ENCODE peak calls at places on chromosome 1, in eight cellular contexts. One of them, this sample, is unnamed.

GRCh38 chr1:227343727-227344551 is 25.6 kb upstream of the CDC42BPA start:
- DNase-seq in AG09309: peak; percentile 93
- DNase-seq in heart left ventricle: no peak
- DNase-seq in AG04450: peak; percentile 83
- DNase-seq in brain microvascular endothelial cell: peak; percentile 57
- DNase-seq in astrocyte of the spinal cord: peak; percentile 77
- DNase-seq in PC-3: peak; percentile 82
- DNase-seq in cardiac muscle cell: peak; percentile 91
- DNase-seq in this sample: no peak

GRCh38 chr1:13224480-13225060 is 1.4 kb downstream of the PRAMEF18 start:
- DNase-seq in AG09309: no peak
- DNase-seq in heart left ventricle: no peak
- DNase-seq in AG04450: no peak
- DNase-seq in brain microvascular endothelial cell: no peak
- DNase-seq in astrocyte of the spinal cord: no peak
- DNase-seq in PC-3: no peak
- DNase-seq in cardiac muscle cell: no peak
- DNase-seq in this sample: no peak

GRCh38 chr1:231590453-231591198 is 36.0 kb upstream of the DISC1 start:
- DNase-seq in AG09309: peak; percentile 39
- DNase-seq in heart left ventricle: peak; percentile 57
- DNase-seq in AG04450: peak; percentile 49
- DNase-seq in brain microvascular endothelial cell: peak; percentile 64
- DNase-seq in astrocyte of the spinal cord: peak; percentile 76
- DNase-seq in PC-3: peak; percentile 81
- DNase-seq in cardiac muscle cell: peak; percentile 82
- DNase-seq in this sample: peak; percentile 53

GRCh38 chr1:84000954-84001495 is 2.1 kb upstream of the TTLL7 start:
- DNase-seq in AG09309: no peak
- DNase-seq in heart left ventricle: no peak
- DNase-seq in AG04450: no peak
- DNase-seq in brain microvascular endothelial cell: no peak
- DNase-seq in astrocyte of the spinal cord: no peak
- DNase-seq in PC-3: no peak
- DNase-seq in cardiac muscle cell: no peak
- DNase-seq in this sample: no peak

GRCh38 chr1:45512641-45513054 is 9.0 kb downstream of the PRDX1 start:
- DNase-seq in AG09309: no peak
- DNase-seq in heart left ventricle: peak; percentile 55
- DNase-seq in AG04450: no peak
- DNase-seq in brain microvascular endothelial cell: peak; percentile 70
- DNase-seq in astrocyte of the spinal cord: peak; percentile 58
- DNase-seq in PC-3: peak; percentile 79
- DNase-seq in cardiac muscle cell: peak; percentile 75
- DNase-seq in this sample: peak; percentile 66

GRCh38 chr1:18344755-18345154 is 136.0 kb upstream of the KLHDC7A start:
- DNase-seq in AG09309: no peak
- DNase-seq in heart left ventricle: no peak
- DNase-seq in AG04450: no peak
- DNase-seq in brain microvascular endothelial cell: no peak
- DNase-seq in astrocyte of the spinal cord: no peak
- DNase-seq in PC-3: no peak
- DNase-seq in cardiac muscle cell: no peak
- DNase-seq in this sample: no peak

GRCh38 chr1:166007176-166007575 is 159.6 kb downstream of the FAM78B start:
- DNase-seq in AG09309: no peak
- DNase-seq in heart left ventricle: no peak
- DNase-seq in AG04450: no peak
- DNase-seq in brain microvascular endothelial cell: no peak
- DNase-seq in astrocyte of the spinal cord: no peak
- DNase-seq in PC-3: no peak
- DNase-seq in cardiac muscle cell: no peak
- DNase-seq in this sample: no peak

GRCh38 chr1:110053557-110054428 is 16.7 kb downstream of the ALX3 start:
- DNase-seq in AG09309: no peak
- DNase-seq in heart left ventricle: peak; percentile 67
- DNase-seq in AG04450: no peak
- DNase-seq in brain microvascular endothelial cell: peak; percentile 47
- DNase-seq in astrocyte of the spinal cord: no peak
- DNase-seq in PC-3: peak; percentile 62
- DNase-seq in cardiac muscle cell: peak; percentile 50
- DNase-seq in this sample: peak; percentile 77

GRCh38 chr1:6002714-6003501 is 10.7 kb upstream of the NPHP4 start:
- DNase-seq in AG09309: no peak
- DNase-seq in heart left ventricle: peak; percentile 72
- DNase-seq in AG04450: no peak
- DNase-seq in brain microvascular endothelial cell: no peak
- DNase-seq in astrocyte of the spinal cord: no peak
- DNase-seq in PC-3: no peak
- DNase-seq in cardiac muscle cell: no peak
- DNase-seq in this sample: no peak

GRCh38 chr1:46496505-46496904 is 6.9 kb downstream of the DMBX1 start:
- DNase-seq in AG09309: no peak
- DNase-seq in heart left ventricle: no peak
- DNase-seq in AG04450: no peak
- DNase-seq in brain microvascular endothelial cell: no peak
- DNase-seq in astrocyte of the spinal cord: no peak
- DNase-seq in PC-3: no peak
- DNase-seq in cardiac muscle cell: no peak
- DNase-seq in this sample: no peak

GRCh38 chr1:78619803-78620579 is at the start of gene IFI44L:
- DNase-seq in AG09309: peak; percentile 39
- DNase-seq in heart left ventricle: peak; percentile 60
- DNase-seq in AG04450: peak; percentile 13
- DNase-seq in brain microvascular endothelial cell: peak; percentile 67
- DNase-seq in astrocyte of the spinal cord: peak; percentile 80
- DNase-seq in PC-3: peak; percentile 57
- DNase-seq in cardiac muscle cell: peak; percentile 78
- DNase-seq in this sample: peak; percentile 34

GRCh38 chr1:240732390-240732789 is 120.4 kb upstream of the GREM2 start:
- DNase-seq in AG09309: no peak
- DNase-seq in heart left ventricle: no peak
- DNase-seq in AG04450: peak; percentile 50
- DNase-seq in brain microvascular endothelial cell: peak; percentile 50
- DNase-seq in astrocyte of the spinal cord: peak; percentile 68
- DNase-seq in PC-3: peak; percentile 88
- DNase-seq in cardiac muscle cell: peak; percentile 64
- DNase-seq in this sample: no peak

GRCh38 chr1:85580046-85580411 is 532 bp upstream of the CCN1 start:
- DNase-seq in AG09309: peak; percentile 76
- DNase-seq in heart left ventricle: no peak
- DNase-seq in AG04450: peak; percentile 47
- DNase-seq in brain microvascular endothelial cell: no peak
- DNase-seq in astrocyte of the spinal cord: peak; percentile 79
- DNase-seq in PC-3: peak; percentile 79
- DNase-seq in cardiac muscle cell: peak; percentile 75
- DNase-seq in this sample: no peak

GRCh38 chr1:85581138-85581801 is 709 bp downstream of the CCN1 start:
- DNase-seq in AG09309: no peak
- DNase-seq in heart left ventricle: peak; percentile 73
- DNase-seq in AG04450: peak; percentile 52
- DNase-seq in brain microvascular endothelial cell: no peak
- DNase-seq in astrocyte of the spinal cord: peak; percentile 87
- DNase-seq in PC-3: peak; percentile 69
- DNase-seq in cardiac muscle cell: peak; percentile 89
- DNase-seq in this sample: peak; percentile 80

GRCh38 chr1:85583355-85584263 is 3.0 kb downstream of the CCN1 start:
- DNase-seq in AG09309: no peak
- DNase-seq in heart left ventricle: no peak
- DNase-seq in AG04450: no peak
- DNase-seq in brain microvascular endothelial cell: no peak
- DNase-seq in astrocyte of the spinal cord: no peak
- DNase-seq in PC-3: peak; percentile 32
- DNase-seq in cardiac muscle cell: peak; percentile 63
- DNase-seq in this sample: no peak

GRCh38 chr1:85582687-85583354 is 2.3 kb downstream of the CCN1 start:
- DNase-seq in AG09309: no peak
- DNase-seq in heart left ventricle: no peak
- DNase-seq in AG04450: no peak
- DNase-seq in brain microvascular endothelial cell: no peak
- DNase-seq in astrocyte of the spinal cord: no peak
- DNase-seq in PC-3: peak; percentile 59
- DNase-seq in cardiac muscle cell: peak; percentile 74
- DNase-seq in this sample: no peak

DNA sequence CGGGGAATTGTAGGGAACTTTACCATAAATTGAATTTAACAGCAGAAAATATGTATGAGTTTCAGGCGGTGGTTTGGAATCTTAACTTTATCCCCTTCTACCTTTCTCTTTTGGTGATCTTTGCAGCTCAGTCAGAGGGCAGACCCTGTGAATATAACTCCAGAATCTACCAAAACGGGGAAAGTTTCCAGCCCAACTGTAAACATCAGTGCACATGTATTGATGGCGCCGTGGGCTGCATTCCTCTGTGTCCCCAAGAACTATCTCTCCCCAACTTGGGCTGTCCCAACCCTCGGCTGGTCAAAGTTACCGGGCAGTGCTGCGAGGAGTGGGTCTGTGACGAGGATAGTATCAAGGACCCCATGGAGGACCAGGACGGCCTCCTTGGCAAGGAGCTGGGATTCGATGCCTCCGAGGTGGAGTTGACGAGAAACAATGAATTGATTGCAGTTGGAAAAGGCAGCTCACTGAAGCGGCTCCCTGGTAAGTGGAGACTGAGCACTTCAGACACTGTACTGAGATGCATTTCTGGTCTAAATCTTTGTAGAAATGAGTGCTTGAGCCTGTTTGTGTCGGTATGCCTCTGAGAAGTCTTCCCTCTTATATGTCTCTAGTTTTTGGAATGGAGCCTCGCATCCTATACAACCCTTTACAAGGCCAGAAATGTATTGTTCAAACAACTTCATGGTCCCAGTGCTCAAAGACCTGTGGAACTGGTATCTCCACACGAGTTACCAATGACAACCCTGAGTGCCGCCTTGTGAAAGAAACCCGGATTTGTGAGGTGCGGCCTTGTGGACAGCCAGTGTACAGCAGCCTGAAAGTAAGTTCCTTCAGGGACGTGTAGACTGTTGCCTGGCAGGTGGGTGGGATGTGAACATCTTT is 1.5 kb downstream of the CCN1 start:
- DNase-seq in AG09309: no peak
- DNase-seq in heart left ventricle: no peak
- DNase-seq in AG04450: peak; percentile 50
- DNase-seq in brain microvascular endothelial cell: peak; percentile 81
- DNase-seq in astrocyte of the spinal cord: peak; percentile 82
- DNase-seq in PC-3: peak; percentile 89
- DNase-seq in cardiac muscle cell: peak; percentile 87
- DNase-seq in this sample: peak; percentile 25
- H3K4me3 ChIP-seq in AG09309: peak overlapping the region; percentile 67
- H3K4me3 ChIP-seq in heart left ventricle: peak overlapping the region; percentile 86
- H3K4me3 ChIP-seq in AG04450: peak overlapping the region; percentile 93
- H3K4me3 ChIP-seq in brain microvascular endothelial cell: peak overlapping the region; percentile 97
- H3K4me3 ChIP-seq in astrocyte of the spinal cord: peak overlapping the region; percentile 79
- H3K4me3 ChIP-seq in PC-3: peak overlapping the region; percentile 97
- H3K4me3 ChIP-seq in cardiac muscle cell: peak overlapping the region; percentile 94
- H3K4me3 ChIP-seq in this sample: peak overlapping the region; percentile 88

GRCh38 chr1:47785561-47786271 is 211.5 kb downstream of the TRABD2B start:
- DNase-seq in AG09309: no peak
- DNase-seq in heart left ventricle: peak; percentile 34
- DNase-seq in AG04450: no peak
- DNase-seq in brain microvascular endothelial cell: no peak
- DNase-seq in astrocyte of the spinal cord: no peak
- DNase-seq in PC-3: peak; percentile 22
- DNase-seq in cardiac muscle cell: peak; percentile 13
- DNase-seq in this sample: no peak
- TF ChIP-seq CTCF in AG09309: no peak
- TF ChIP-seq CTCF in heart left ventricle: peak; percentile 46
- TF ChIP-seq CTCF in AG04450: no peak
- TF ChIP-seq CTCF in brain microvascular endothelial cell: peak; percentile 23
- TF ChIP-seq CTCF in astrocyte of the spinal cord: no peak
- TF ChIP-seq CTCF in PC-3: peak; percentile 48
- TF ChIP-seq CTCF in cardiac muscle cell: peak; percentile 23
- TF ChIP-seq CTCF in this sample: no peak

DNA sequence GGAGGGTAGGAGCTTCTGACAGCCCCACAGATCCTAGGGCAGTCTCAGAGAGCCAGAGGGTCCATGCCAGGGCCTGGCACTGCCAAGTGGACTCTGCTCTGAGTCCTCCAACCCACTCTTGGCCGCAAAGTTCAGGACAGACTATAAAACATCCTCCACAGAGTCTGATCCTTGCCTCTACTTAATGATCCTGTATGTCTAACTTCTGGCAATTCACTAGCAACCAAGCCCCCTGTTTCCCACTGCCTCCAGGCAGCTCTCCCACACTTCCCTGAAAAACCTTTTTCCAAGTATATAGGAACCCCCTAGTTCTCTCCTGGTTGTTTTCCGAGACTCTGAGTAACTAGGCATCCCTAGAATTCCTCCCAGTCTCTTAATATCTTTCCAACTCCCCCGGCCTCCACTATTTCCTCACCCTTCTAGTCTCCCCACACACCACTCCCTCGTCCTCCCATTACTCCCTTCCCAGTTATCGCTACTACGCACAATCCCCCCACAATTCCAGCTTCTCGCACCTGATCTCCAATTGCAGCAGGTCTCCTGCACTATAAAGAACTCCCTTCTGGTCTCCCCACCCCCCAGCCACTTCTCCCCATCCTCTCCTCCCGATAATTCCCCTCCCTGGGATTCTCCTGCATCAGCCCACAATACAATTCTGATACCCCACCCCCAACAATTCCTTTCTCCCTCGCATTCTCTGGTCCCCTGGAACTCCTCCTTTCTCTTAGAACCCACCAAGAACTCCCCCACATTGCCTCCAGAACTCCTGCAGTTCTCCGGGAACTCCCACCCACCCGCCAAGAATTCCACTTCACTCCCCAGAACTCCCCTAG is 574 bp downstream of the IGSF9 start:
- DNase-seq in AG09309: no peak
- DNase-seq in heart left ventricle: no peak
- DNase-seq in AG04450: no peak
- DNase-seq in brain microvascular endothelial cell: no peak
- DNase-seq in astrocyte of the spinal cord: no peak
- DNase-seq in PC-3: no peak
- DNase-seq in cardiac muscle cell: peak; percentile 35
- DNase-seq in this sample: no peak
- H3K4me3 ChIP-seq in AG09309: peak overlapping the region; percentile 31
- H3K4me3 ChIP-seq in heart left ventricle: no peak overlapping the region
- H3K4me3 ChIP-seq in AG04450: peak overlapping the region; percentile 47
- H3K4me3 ChIP-seq in brain microvascular endothelial cell: peak overlapping the region; percentile 55
- H3K4me3 ChIP-seq in astrocyte of the spinal cord: peak overlapping the region; percentile 44
- H3K4me3 ChIP-seq in PC-3: peak overlapping the region; percentile 84
- H3K4me3 ChIP-seq in cardiac muscle cell: peak overlapping the region; percentile 38
- H3K4me3 ChIP-seq in this sample: peak overlapping the region; percentile 53

DNA sequence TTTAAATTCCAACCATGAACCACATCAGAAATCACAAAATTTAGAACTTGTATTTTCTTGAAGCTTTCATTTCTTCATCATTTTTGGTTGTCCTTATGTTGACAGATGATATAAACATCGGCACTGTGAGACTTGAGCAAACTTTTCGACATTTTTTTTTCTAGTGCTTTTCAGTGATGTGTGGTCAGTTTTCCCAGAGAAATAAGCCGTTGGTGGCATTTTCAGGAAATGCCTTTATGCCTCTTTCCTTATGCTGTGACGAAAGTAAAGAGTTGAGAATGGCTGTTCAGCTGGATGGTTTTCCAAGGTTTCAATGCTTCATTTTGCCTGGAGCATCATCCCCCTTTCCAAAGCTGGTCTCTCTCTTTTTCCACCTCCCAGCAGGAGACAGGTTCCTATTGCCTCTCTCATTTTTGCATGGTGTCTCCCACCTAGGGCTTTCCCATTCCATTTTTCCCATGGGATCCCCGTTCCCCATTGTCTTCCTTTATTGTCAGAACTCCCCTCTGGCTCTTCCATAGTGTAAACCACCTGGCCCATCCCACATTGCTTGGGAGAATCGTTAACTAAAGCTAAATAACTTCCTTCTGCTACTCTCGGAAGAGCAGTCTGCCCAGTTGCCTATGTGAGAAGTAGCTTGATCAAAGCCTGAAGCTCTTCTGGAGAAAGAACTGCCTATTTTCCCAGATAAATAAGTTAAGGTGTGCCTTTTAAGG is 61.4 kb upstream of the DYNLT5 start:
- DNase-seq in AG09309: no peak
- DNase-seq in heart left ventricle: no peak
- DNase-seq in AG04450: no peak
- DNase-seq in brain microvascular endothelial cell: no peak
- DNase-seq in astrocyte of the spinal cord: no peak
- DNase-seq in PC-3: no peak
- DNase-seq in cardiac muscle cell: no peak
- DNase-seq in this sample: no peak
- TF ChIP-seq CTCF in AG09309: no peak
- TF ChIP-seq CTCF in heart left ventricle: no peak
- TF ChIP-seq CTCF in AG04450: no peak
- TF ChIP-seq CTCF in brain microvascular endothelial cell: no peak
- TF ChIP-seq CTCF in astrocyte of the spinal cord: no peak
- TF ChIP-seq CTCF in PC-3: no peak
- TF ChIP-seq CTCF in cardiac muscle cell: no peak
- TF ChIP-seq CTCF in this sample: no peak